ENCODE peak calls at places on chromosomes 3 and 15, in seven cellular contexts. J is cardiac muscle cell, V is transverse colon, M is heart left ventricle, I is tibial artery, E is small intestine, Y is IMR-90. K is an unnamed sample.

GRCh38 chr3:55735976-55736375 is 248.9 kb upstream of the WNT5A start:
- DNase-seq in Y (peak), V (no peak), I (no peak), E (no peak), M (no peak), J (no peak), K (no peak)

GRCh38 chr3:188002626-188003138 is 151.3 kb upstream of the LPP start:
- DNase-seq in V (no peak), J (no peak), M (no peak), I (no peak), Y (no peak), E (peak), K (no peak)

GRCh38 chr15:36401586-36401966 is 177.8 kb upstream of the CDIN1 start:
- DNase-seq in J (peak), I (no peak), M (no peak), E (no peak), Y (no peak), V (no peak), K (no peak)

GRCh38 chr3:29064085-29064484 is 216.8 kb upstream of the RBMS3 start:
- DNase-seq in M (no peak), E (no peak), V (no peak), Y (peak), J (peak), I (no peak), K (no peak)

GRCh38 chr3:129890125-129890524 is 3.4 kb downstream of the TMCC1 start:
- DNase-seq in I (no peak), M (no peak), V (no peak), J (no peak), E (peak), Y (no peak), K (no peak)

GRCh38 chr3:189233225-189233858 is 61.6 kb downstream of the TPRG1 start:
- DNase-seq in E (peak), M (no peak), I (peak), V (peak), J (peak), Y (peak), K (no peak)

GRCh38 chr3:38724392-38724736 is 74.9 kb upstream of the SCN5A start:
- DNase-seq in V (no peak), J (no peak), Y (no peak), I (no peak), M (no peak), E (no peak), K (no peak)

GRCh38 chr3:976021-976420 is 116.8 kb upstream of the CNTN6 start:
- DNase-seq in I (no peak), E (no peak), M (no peak), Y (no peak), V (no peak), J (no peak), K (no peak)

GRCh38 chr15:53808058-53808703 is 48.7 kb upstream of the WDR72 start:
- DNase-seq in J (peak), Y (no peak), I (no peak), V (no peak), M (no peak), E (peak), K (no peak)

GRCh38 chr3:11238880-11239279 is 33.3 kb upstream of the ATG7 start:
- DNase-seq in I (no peak), Y (peak), M (no peak), E (no peak), J (peak), V (no peak), K (no peak)

GRCh38 chr15:74172751-74173544 is 562 bp upstream of the ISLR start:
- DNase-seq in M (peak), I (peak), J (peak), Y (peak), E (no peak), V (peak), K (no peak)

GRCh38 chr3:15768421-15769255 is 29.1 kb downstream of the ANKRD28 start:
- DNase-seq in Y (peak), V (no peak), E (peak), M (peak), I (no peak), J (peak), K (no peak)

GRCh38 chr3:60185161-60185560 is 1066.1 kb downstream of the FHIT start:
- DNase-seq in J (no peak), V (no peak), E (no peak), M (no peak), Y (no peak), I (no peak), K (no peak)

GRCh38 chr3:21049368-21050062 is 701.5 kb downstream of the ZNF385D start:
- DNase-seq in Y (no peak), M (no peak), V (no peak), I (no peak), E (no peak), J (no peak), K (no peak)

GRCh38 chr3:13621381-13622221 is 72.7 kb downstream of the FBLN2 start:
- DNase-seq in V (no peak), J (no peak), M (peak), E (no peak), I (no peak), Y (no peak), K (no peak)

GRCh38 chr3:172152869-172153268 is 113.5 kb downstream of the FNDC3B start:
- DNase-seq in M (no peak), J (peak), E (no peak), Y (peak), V (no peak), I (no peak), K (no peak)

GRCh38 chr3:169390310-169390731 is 273.2 kb downstream of the MECOM start:
- DNase-seq in M (no peak), Y (no peak), V (peak), E (peak), J (peak), I (no peak), K (no peak)

GRCh38 chr3:11545186-11545851 is 98.4 kb downstream of the VGLL4 start:
- DNase-seq in J (no peak), Y (no peak), I (peak), V (no peak), E (no peak), M (peak), K (no peak)

GRCh38 chr15:40010681-40011080 is 28.3 kb downstream of the SRP14 start:
- DNase-seq in J (peak), Y (peak), M (no peak), E (no peak), V (no peak), I (no peak), K (peak)

GRCh38 chr15:36798366-36798765 is 218.9 kb downstream of the CDIN1 start:
- DNase-seq in M (no peak), V (no peak), Y (peak), E (no peak), I (no peak), J (peak), K (no peak)

GRCh38 chr15:36400936-36401585 is 178.4 kb upstream of the CDIN1 start:
- DNase-seq in M (no peak), V (no peak), I (no peak), J (peak), Y (no peak), E (no peak), K (no peak)

GRCh38 chr15:99390667-99391066 is 139.4 kb downstream of the LRRC28 start:
- DNase-seq in V (no peak), E (no peak), I (no peak), M (no peak), J (no peak), Y (no peak), K (no peak)

GRCh38 chr3:123953735-123954134 is 7.3 kb downstream of the CCDC14 start:
- DNase-seq in Y (no peak), J (no peak), E (no peak), M (no peak), V (no peak), I (no peak), K (no peak)

GRCh38 chr3:117268318-117268717 is 558.7 kb downstream of the TUSC7 start:
- DNase-seq in I (no peak), Y (no peak), E (no peak), J (no peak), V (no peak), M (no peak), K (no peak)

GRCh38 chr3:117263735-117264134 is 554.2 kb downstream of the TUSC7 start:
- DNase-seq in Y (peak), E (no peak), J (no peak), M (no peak), V (no peak), I (no peak), K (no peak)

GRCh38 chr3:117261907-117262518 is 552.4 kb downstream of the TUSC7 start:
- DNase-seq in J (no peak), E (peak), V (peak), M (no peak), I (no peak), Y (no peak), K (no peak)

DNA sequence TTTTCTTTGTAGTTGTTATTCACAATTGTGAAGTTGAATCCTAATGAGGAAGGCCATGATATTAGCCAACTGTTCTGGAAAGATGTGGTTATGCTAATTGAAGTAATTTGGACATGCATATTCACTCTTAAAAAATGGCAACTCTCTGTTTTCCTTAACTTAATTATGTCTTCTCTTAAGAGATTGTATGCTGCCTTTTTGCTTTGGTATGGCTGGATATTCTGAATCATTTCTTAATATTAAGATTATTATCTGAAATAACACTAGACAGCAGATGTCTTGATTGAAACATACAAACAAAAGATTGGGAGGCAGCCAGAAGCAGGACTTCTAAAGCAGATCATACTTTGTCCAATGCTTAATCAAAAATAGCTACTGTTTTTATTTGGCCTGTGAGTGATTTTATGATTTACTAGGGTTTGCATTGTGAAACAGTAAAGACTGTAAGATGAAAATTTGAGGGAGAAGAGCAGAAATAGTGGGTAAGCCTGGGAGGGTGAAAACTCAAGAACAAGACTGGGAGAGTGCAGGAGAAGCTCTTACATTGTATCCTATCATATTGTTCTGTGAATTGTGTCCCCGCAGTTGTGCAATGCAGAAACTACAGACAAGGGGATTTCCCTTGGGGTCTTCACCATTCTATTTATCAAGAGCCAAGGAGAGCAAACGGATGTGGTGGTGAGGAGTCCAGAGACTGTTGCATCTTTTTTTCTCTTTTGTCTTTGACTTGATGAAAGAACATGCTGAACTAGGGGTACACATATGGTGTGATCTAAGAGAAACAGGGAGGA is 554.8 kb downstream of the TUSC7 start:
- DNase-seq in M (no peak), Y (no peak), E (no peak), V (no peak), I (no peak), J (no peak), K (no peak)
- H3K27ac ChIP-seq in M (no peak), Y (no peak), E (no peak), V (no peak), I (no peak), J (no peak), K (no peak)

GRCh38 chr15:61100512-61100911 is 128.6 kb downstream of the RORA start:
- DNase-seq in Y (no peak), V (no peak), I (no peak), J (no peak), E (no peak), M (no peak), K (no peak)

GRCh38 chr15:61099030-61099800 is 129.9 kb downstream of the RORA start:
- DNase-seq in J (no peak), M (no peak), Y (peak), E (no peak), V (no peak), I (no peak), K (no peak)

GRCh38 chr15:61097852-61098251 is 131.2 kb downstream of the RORA start:
- DNase-seq in J (no peak), E (no peak), Y (no peak), I (no peak), V (no peak), M (no peak), K (no peak)

GRCh38 chr15:61095804-61096506 is 133.1 kb downstream of the RORA start:
- DNase-seq in Y (no peak), M (no peak), E (peak), J (no peak), V (no peak), I (no peak), K (no peak)

DNA sequence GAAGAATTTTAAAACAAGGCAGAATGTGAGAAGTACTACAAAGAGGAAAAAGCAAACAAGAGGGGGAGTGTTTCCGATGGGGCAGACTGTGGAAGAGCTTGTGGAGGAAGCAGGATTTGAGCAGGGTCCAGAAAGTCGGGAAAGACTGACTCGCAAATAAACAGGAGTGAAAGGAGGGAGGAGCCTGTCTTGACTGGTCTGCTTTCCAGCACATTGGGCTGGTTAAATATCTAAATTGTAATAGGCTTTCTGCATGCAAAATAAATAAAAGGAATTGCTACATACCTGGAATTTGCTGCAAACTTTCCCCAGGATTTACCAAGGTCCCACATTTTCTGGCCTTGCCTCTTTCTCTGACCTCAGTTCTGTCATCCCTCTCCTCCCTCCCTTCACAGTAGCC is 132.0 kb downstream of the RORA start:
- DNase-seq in V (no peak), Y (no peak), I (no peak), E (no peak), M (no peak), J (no peak), K (no peak)
- H3K27ac ChIP-seq in V (no peak), Y (no peak), I (no peak), E (no peak), M (no peak), J (no peak), K (no peak)

DNA sequence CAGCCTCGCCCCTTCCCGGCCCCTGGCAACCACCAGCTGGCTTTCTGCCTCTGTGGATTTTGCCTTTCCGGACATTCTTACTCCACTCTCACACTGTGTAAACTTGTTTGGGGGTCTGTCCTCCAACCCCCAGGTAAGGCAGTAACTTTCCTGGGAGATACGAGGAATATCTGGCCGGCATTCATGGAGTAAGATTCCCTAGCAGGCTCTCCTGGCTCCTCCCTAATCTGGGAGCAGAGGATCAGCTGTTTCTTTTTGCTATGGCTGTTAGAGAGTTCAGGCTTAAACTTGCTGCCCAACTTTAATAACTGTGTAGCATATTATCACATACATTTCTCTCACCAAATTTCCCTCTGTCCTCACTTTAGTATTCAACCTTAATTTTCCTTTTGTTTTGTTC is 64.3 kb downstream of the IGF2BP2 start:
- DNase-seq in M (no peak), E (peak), Y (no peak), V (no peak), I (no peak), J (no peak), K (no peak)
- H3K27ac ChIP-seq in M (no peak), E (no peak), Y (no peak), V (no peak), I (no peak), J (no peak), K (no peak)

GRCh38 chr3:45690331-45691035 is 1.3 kb downstream of the SACM1L start:
- DNase-seq in V (no peak), I (no peak), Y (no peak), J (no peak), M (no peak), E (peak), K (no peak)
- H3K27ac ChIP-seq in V (peak), I (peak), Y (peak), J (peak), M (no peak), E (peak), K (no peak)

GRCh38 chr3:160129459-160130061 is 95.7 kb upstream of the C3orf80 start:
- DNase-seq in J (peak), E (no peak), V (no peak), I (no peak), M (no peak), Y (peak), K (no peak)
- H3K27ac ChIP-seq in J (no peak), E (no peak), V (no peak), I (no peak), M (peak), Y (peak), K (no peak)

GRCh38 chr3:149375824-149376196 is 1.6 kb downstream of the TM4SF1 start:
- DNase-seq in I (no peak), M (no peak), J (no peak), V (no peak), Y (no peak), E (no peak), K (no peak)

GRCh38 chr3:149375164-149375823 is 2.2 kb downstream of the TM4SF1 start:
- DNase-seq in J (peak), M (no peak), V (no peak), I (no peak), E (no peak), Y (peak), K (no peak)

GRCh38 chr3:149376728-149377407 is 581 bp downstream of the TM4SF1 start:
- DNase-seq in M (no peak), J (peak), Y (peak), E (no peak), I (no peak), V (no peak), K (no peak)

GRCh38 chr3:149373235-149374125 is 4.0 kb downstream of the TM4SF1 start:
- DNase-seq in I (no peak), V (no peak), J (peak), M (no peak), E (no peak), Y (peak), K (no peak)

GRCh38 chr3:149374391-149374790 is 3.1 kb downstream of the TM4SF1 start:
- DNase-seq in J (peak), E (no peak), Y (no peak), I (no peak), V (no peak), M (no peak), K (no peak)
- H3K27ac ChIP-seq in J (no peak), E (no peak), Y (peak), I (no peak), V (peak), M (peak), K (no peak)

DNA sequence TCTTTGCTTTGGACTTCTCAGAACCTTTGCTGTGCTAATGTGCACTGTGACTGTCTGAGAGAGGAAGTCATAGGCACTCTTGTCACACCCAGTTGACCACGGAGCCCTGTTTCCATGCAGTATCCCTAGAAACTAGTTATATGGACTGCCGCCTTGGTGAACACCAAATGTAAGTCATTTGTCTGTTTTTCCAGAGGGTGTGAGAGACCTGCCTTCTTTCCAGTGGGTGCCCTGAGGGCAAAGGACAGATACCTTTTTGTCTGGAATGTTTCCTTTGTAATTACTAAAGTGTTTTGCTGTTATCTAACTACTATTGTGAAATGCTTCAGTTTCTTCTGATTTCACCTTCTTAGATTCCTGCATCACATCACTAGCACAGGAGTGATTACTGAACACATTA is 91.8 kb downstream of the LARS2 start:
- DNase-seq in Y (no peak), J (no peak), M (no peak), V (peak), E (peak), I (no peak), K (no peak)
- H3K27ac ChIP-seq in Y (peak), J (no peak), M (no peak), V (no peak), E (no peak), I (no peak), K (no peak)

GRCh38 chr3:40996827-40997710 is 202.2 kb upstream of the CTNNB1 start:
- DNase-seq in V (no peak), I (no peak), M (no peak), J (no peak), Y (no peak), E (no peak), K (no peak)

GRCh38 chr3:40999682-41000081 is 199.6 kb upstream of the CTNNB1 start:
- DNase-seq in M (no peak), V (no peak), E (no peak), I (no peak), Y (no peak), J (no peak), K (no peak)

GRCh38 chr3:40996382-40996781 is 202.9 kb upstream of the CTNNB1 start:
- DNase-seq in Y (no peak), E (no peak), V (no peak), J (no peak), I (no peak), M (no peak), K (no peak)

GRCh38 chr3:41000471-41000870 is 198.8 kb upstream of the CTNNB1 start:
- DNase-seq in V (no peak), E (no peak), M (no peak), I (peak), J (peak), Y (no peak), K (no peak)

DNA sequence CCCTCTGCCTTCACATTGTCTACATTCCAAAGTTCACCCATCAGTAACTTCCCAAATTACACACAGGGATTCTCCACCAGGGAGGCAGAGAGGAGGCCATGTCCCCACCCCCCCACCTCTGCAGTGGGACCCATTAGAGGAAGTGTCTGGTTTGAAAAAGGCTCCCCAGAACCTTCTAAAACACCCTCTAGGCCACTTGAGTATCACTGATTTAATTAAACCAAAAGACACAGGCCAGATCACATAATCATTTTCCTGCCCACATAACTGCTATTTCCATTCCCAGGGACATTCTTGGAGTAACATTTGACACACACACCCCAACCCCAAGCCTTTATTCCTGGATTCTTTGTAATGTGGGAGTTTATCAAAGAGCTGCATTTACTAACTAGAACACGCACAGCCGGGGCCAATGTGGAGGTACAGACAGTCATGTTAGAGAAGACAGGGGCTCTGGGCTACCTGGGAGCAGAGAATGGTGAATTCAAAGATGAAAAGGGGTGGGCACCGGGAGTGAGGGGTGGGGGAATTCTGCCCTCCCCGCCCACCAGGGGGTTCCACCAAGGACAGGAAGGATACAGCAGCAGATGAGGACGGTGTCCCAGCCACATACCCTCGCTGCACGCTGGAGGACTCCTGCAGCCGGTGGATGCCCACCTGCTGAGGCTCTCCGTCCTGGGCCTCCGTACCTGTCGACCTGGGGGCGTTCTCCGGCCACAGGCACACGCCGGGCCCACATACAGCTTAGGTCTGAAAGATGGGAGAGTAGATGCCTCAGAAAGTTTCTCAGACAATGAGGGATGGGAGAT is 201.4 kb upstream of the CTNNB1 start:
- DNase-seq in Y (no peak), E (no peak), V (no peak), I (no peak), J (no peak), M (no peak), K (no peak)
- H3K27ac ChIP-seq in Y (no peak), E (no peak), V (no peak), I (peak), J (no peak), M (no peak), K (no peak)

GRCh38 chr15:69532856-69533255 is 80.2 kb downstream of the RPLP1 start:
- DNase-seq in V (no peak), M (no peak), J (no peak), E (no peak), I (no peak), Y (no peak), K (no peak)
- H3K27ac ChIP-seq in V (no peak), M (no peak), J (no peak), E (no peak), I (no peak), Y (no peak), K (no peak)

K was measured in substantia nigra.